ENCODE peak calls at places on chromosomes 16 and 17, in seven cellular contexts. One of them, this sample, is unnamed.
A peak's percentile ranks its signal among the peaks of the same experiment; 100 is the strongest.

GRCh38 chr16:73350707-73351452 is 303.0 kb upstream of the ZFHX3 start:
- DNase-seq in thoracic aorta: no peak
- DNase-seq in esophagus squamous epithelium: no peak
- DNase-seq in left lung: no peak
- DNase-seq in ascending aorta: no peak
- DNase-seq in upper lobe of right lung: no peak
- DNase-seq in dorsolateral prefrontal cortex: no peak
- DNase-seq in this sample: no peak

GRCh38 chr17:46991618-46992017 is 12.6 kb upstream of the RPRML start:
- DNase-seq in thoracic aorta: no peak
- DNase-seq in esophagus squamous epithelium: no peak
- DNase-seq in left lung: no peak
- DNase-seq in ascending aorta: no peak
- DNase-seq in upper lobe of right lung: no peak
- DNase-seq in dorsolateral prefrontal cortex: no peak
- DNase-seq in this sample: no peak

GRCh38 chr17:78263063-78263735 is 31.8 kb downstream of the TMEM235 start:
- DNase-seq in thoracic aorta: no peak
- DNase-seq in esophagus squamous epithelium: no peak
- DNase-seq in left lung: peak; percentile 77
- DNase-seq in ascending aorta: no peak
- DNase-seq in upper lobe of right lung: peak; percentile 74
- DNase-seq in dorsolateral prefrontal cortex: no peak
- DNase-seq in this sample: peak; percentile 90

GRCh38 chr17:42387221-42387657 is 1.0 kb downstream of the STAT3 start:
- DNase-seq in thoracic aorta: no peak
- DNase-seq in esophagus squamous epithelium: no peak
- DNase-seq in left lung: no peak
- DNase-seq in ascending aorta: peak; percentile 59
- DNase-seq in upper lobe of right lung: no peak
- DNase-seq in dorsolateral prefrontal cortex: no peak
- DNase-seq in this sample: no peak

GRCh38 chr16:69064789-69065313 is 40.6 kb upstream of the HAS3 start:
- DNase-seq in thoracic aorta: no peak
- DNase-seq in esophagus squamous epithelium: no peak
- DNase-seq in left lung: no peak
- DNase-seq in ascending aorta: no peak
- DNase-seq in upper lobe of right lung: no peak
- DNase-seq in dorsolateral prefrontal cortex: peak; percentile 43
- DNase-seq in this sample: no peak

GRCh38 chr17:4944554-4945175 is 3.7 kb downstream of the PFN1 start:
- DNase-seq in thoracic aorta: no peak
- DNase-seq in esophagus squamous epithelium: no peak
- DNase-seq in left lung: no peak
- DNase-seq in ascending aorta: no peak
- DNase-seq in upper lobe of right lung: no peak
- DNase-seq in dorsolateral prefrontal cortex: no peak
- DNase-seq in this sample: no peak

GRCh38 chr16:81585785-81586184 is 141.2 kb downstream of the CMIP start:
- DNase-seq in thoracic aorta: no peak
- DNase-seq in esophagus squamous epithelium: no peak
- DNase-seq in left lung: no peak
- DNase-seq in ascending aorta: no peak
- DNase-seq in upper lobe of right lung: no peak
- DNase-seq in dorsolateral prefrontal cortex: no peak
- DNase-seq in this sample: peak; percentile 21

GRCh38 chr16:71746442-71747046 is 22.0 kb upstream of the PHLPP2 start:
- DNase-seq in thoracic aorta: no peak
- DNase-seq in esophagus squamous epithelium: no peak
- DNase-seq in left lung: no peak
- DNase-seq in ascending aorta: no peak
- DNase-seq in upper lobe of right lung: no peak
- DNase-seq in dorsolateral prefrontal cortex: no peak
- DNase-seq in this sample: no peak

GRCh38 chr17:41322264-41322902 is 6.9 kb upstream of the KRTAP17-1 start:
- DNase-seq in thoracic aorta: no peak
- DNase-seq in esophagus squamous epithelium: no peak
- DNase-seq in left lung: no peak
- DNase-seq in ascending aorta: no peak
- DNase-seq in upper lobe of right lung: no peak
- DNase-seq in dorsolateral prefrontal cortex: no peak
- DNase-seq in this sample: no peak

GRCh38 chr16:64718481-64718880 is 403.4 kb downstream of the CDH11 start:
- DNase-seq in thoracic aorta: no peak
- DNase-seq in esophagus squamous epithelium: no peak
- DNase-seq in left lung: no peak
- DNase-seq in ascending aorta: no peak
- DNase-seq in upper lobe of right lung: no peak
- DNase-seq in dorsolateral prefrontal cortex: no peak
- DNase-seq in this sample: no peak

GRCh38 chr17:45290269-45290765 is 26.5 kb downstream of the MAP3K14 start:
- DNase-seq in thoracic aorta: no peak
- DNase-seq in esophagus squamous epithelium: no peak
- DNase-seq in left lung: no peak
- DNase-seq in ascending aorta: no peak
- DNase-seq in upper lobe of right lung: no peak
- DNase-seq in dorsolateral prefrontal cortex: no peak
- DNase-seq in this sample: no peak

GRCh38 chr17:41871789-41872188 is 6.6 kb upstream of the KLHL11 start:
- DNase-seq in thoracic aorta: no peak
- DNase-seq in esophagus squamous epithelium: no peak
- DNase-seq in left lung: no peak
- DNase-seq in ascending aorta: no peak
- DNase-seq in upper lobe of right lung: peak; percentile 39
- DNase-seq in dorsolateral prefrontal cortex: no peak
- DNase-seq in this sample: no peak

GRCh38 chr17:31373150-31374082 is 18.1 kb upstream of the RAB11FIP4 start:
- DNase-seq in thoracic aorta: no peak
- DNase-seq in esophagus squamous epithelium: no peak
- DNase-seq in left lung: no peak
- DNase-seq in ascending aorta: no peak
- DNase-seq in upper lobe of right lung: no peak
- DNase-seq in dorsolateral prefrontal cortex: no peak
- DNase-seq in this sample: no peak

GRCh38 chr16:71807905-71808592 is 585 bp downstream of the AP1G1 start:
- DNase-seq in thoracic aorta: no peak
- DNase-seq in esophagus squamous epithelium: no peak
- DNase-seq in left lung: peak; percentile 35
- DNase-seq in ascending aorta: no peak
- DNase-seq in upper lobe of right lung: no peak
- DNase-seq in dorsolateral prefrontal cortex: peak; percentile 21
- DNase-seq in this sample: no peak

GRCh38 chr16:68074850-68075249 is 10.3 kb upstream of the NFATC3 start:
- DNase-seq in thoracic aorta: no peak
- DNase-seq in esophagus squamous epithelium: peak; percentile 29
- DNase-seq in left lung: no peak
- DNase-seq in ascending aorta: no peak
- DNase-seq in upper lobe of right lung: no peak
- DNase-seq in dorsolateral prefrontal cortex: no peak
- DNase-seq in this sample: no peak

GRCh38 chr16:59905628-59906027 is 1171.5 kb upstream of the GOT2 start:
- DNase-seq in thoracic aorta: no peak
- DNase-seq in esophagus squamous epithelium: no peak
- DNase-seq in left lung: no peak
- DNase-seq in ascending aorta: no peak
- DNase-seq in upper lobe of right lung: no peak
- DNase-seq in dorsolateral prefrontal cortex: no peak
- DNase-seq in this sample: no peak
- H3K27ac ChIP-seq in thoracic aorta: no peak overlapping the region
- H3K27ac ChIP-seq in esophagus squamous epithelium: peak overlapping the region; percentile 34
- H3K27ac ChIP-seq in left lung: no peak overlapping the region
- H3K27ac ChIP-seq in ascending aorta: no peak overlapping the region
- H3K27ac ChIP-seq in upper lobe of right lung: no peak overlapping the region
- H3K27ac ChIP-seq in dorsolateral prefrontal cortex: no peak overlapping the region
- H3K27ac ChIP-seq in this sample: no peak overlapping the region

DNA sequence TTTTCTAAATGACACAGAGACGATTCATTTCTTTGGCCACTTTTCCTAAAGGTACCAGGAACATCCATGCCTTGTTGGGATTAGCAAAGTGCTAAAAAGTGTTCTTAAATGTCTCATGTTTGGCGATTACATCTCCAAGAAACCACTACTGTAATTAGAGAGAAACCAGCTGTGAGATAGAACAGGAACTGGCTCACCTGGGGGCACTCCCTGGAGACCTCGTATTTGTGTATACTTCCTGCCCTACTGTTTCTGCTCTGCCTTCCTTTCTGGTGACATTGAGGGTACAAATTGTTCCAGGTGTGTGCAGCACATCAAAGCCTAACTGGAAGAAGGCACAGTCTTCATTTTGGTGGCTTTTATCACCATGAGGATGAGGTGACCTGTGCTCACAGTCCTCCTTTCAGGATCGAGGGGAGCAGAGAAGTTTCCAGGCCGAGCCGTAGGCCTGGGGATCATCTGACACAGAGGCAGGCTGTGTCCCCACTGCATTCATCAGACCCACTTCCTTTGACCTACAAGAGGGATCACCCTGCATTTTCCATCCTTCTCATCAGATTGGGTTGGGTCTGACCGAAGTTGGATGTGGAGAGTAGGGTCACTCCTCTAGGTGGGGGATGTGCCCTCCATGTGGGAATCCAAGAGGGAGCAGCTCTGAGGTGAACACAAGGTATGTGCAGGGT is 23.7 kb downstream of the CCL4 start:
- DNase-seq in thoracic aorta: no peak
- DNase-seq in esophagus squamous epithelium: no peak
- DNase-seq in left lung: no peak
- DNase-seq in ascending aorta: no peak
- DNase-seq in upper lobe of right lung: no peak
- DNase-seq in dorsolateral prefrontal cortex: no peak
- DNase-seq in this sample: no peak
- H3K27ac ChIP-seq in thoracic aorta: no peak overlapping the region
- H3K27ac ChIP-seq in esophagus squamous epithelium: no peak overlapping the region
- H3K27ac ChIP-seq in left lung: no peak overlapping the region
- H3K27ac ChIP-seq in ascending aorta: no peak overlapping the region
- H3K27ac ChIP-seq in upper lobe of right lung: no peak overlapping the region
- H3K27ac ChIP-seq in dorsolateral prefrontal cortex: no peak overlapping the region
- H3K27ac ChIP-seq in this sample: no peak overlapping the region

DNA sequence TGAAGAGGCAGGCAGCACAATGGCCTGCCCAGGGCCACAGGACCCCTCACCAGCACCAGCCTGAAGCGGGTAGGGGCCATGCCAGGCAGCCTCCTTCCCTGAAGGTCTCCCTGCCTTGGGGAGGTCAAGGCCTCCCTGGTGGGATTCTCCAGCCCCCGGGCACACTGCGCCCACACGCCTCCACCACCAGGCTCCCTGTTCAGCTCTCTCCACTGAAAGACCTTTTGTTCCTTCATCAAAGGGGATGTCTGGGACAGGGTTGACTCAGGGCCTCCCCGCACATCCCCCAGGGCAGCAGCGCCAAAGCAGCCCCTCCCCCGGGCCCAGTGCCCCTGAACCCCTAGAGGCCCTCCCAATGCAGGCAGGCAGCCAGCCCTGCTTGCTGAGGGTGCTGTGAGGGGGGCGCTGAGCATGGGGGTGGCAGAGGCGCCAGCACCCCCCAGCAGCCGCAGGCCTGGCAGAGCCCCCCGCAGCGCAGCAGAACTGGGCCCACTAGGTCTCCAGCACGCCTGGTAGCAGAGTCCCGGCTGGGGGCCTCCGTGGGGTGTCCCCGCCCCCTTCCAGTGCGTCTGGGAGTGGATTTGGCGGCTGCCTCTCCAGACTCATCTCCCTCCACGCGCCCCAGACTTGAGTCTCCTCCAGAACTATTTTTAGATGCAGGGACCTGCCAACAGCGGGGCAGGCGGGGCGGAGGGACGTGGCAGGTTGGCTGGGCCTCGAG is 13.1 kb downstream of the BCAR1 start:
- DNase-seq in thoracic aorta: peak; percentile 62
- DNase-seq in esophagus squamous epithelium: no peak
- DNase-seq in left lung: peak; percentile 77
- DNase-seq in ascending aorta: peak; percentile 96
- DNase-seq in upper lobe of right lung: peak; percentile 79
- DNase-seq in dorsolateral prefrontal cortex: peak; percentile 83
- DNase-seq in this sample: peak; percentile 91
- H3K27ac ChIP-seq in thoracic aorta: peak overlapping the region; percentile 92
- H3K27ac ChIP-seq in esophagus squamous epithelium: peak overlapping the region; percentile 55
- H3K27ac ChIP-seq in left lung: peak overlapping the region; percentile 77
- H3K27ac ChIP-seq in ascending aorta: peak overlapping the region; percentile 94
- H3K27ac ChIP-seq in upper lobe of right lung: peak overlapping the region; percentile 66
- H3K27ac ChIP-seq in dorsolateral prefrontal cortex: peak overlapping the region; percentile 97
- H3K27ac ChIP-seq in this sample: peak overlapping the region; percentile 71

GRCh38 chr16:85436636-85437160 is 176.4 kb upstream of the GSE1 start:
- DNase-seq in thoracic aorta: no peak
- DNase-seq in esophagus squamous epithelium: no peak
- DNase-seq in left lung: no peak
- DNase-seq in ascending aorta: no peak
- DNase-seq in upper lobe of right lung: no peak
- DNase-seq in dorsolateral prefrontal cortex: no peak
- DNase-seq in this sample: no peak
- H3K27ac ChIP-seq in thoracic aorta: peak overlapping the region; percentile 50
- H3K27ac ChIP-seq in esophagus squamous epithelium: peak overlapping the region; percentile 58
- H3K27ac ChIP-seq in left lung: no peak overlapping the region
- H3K27ac ChIP-seq in ascending aorta: peak overlapping the region; percentile 71
- H3K27ac ChIP-seq in upper lobe of right lung: peak overlapping the region; percentile 42
- H3K27ac ChIP-seq in dorsolateral prefrontal cortex: no peak overlapping the region
- H3K27ac ChIP-seq in this sample: no peak overlapping the region

GRCh38 chr17:81083125-81083765 is 48.3 kb downstream of the BAIAP2 start:
- DNase-seq in thoracic aorta: no peak
- DNase-seq in esophagus squamous epithelium: no peak
- DNase-seq in left lung: peak; percentile 83
- DNase-seq in ascending aorta: no peak
- DNase-seq in upper lobe of right lung: peak; percentile 88
- DNase-seq in dorsolateral prefrontal cortex: no peak
- DNase-seq in this sample: no peak

GRCh38 chr17:81080056-81080455 is 45.1 kb downstream of the BAIAP2 start:
- DNase-seq in thoracic aorta: no peak
- DNase-seq in esophagus squamous epithelium: no peak
- DNase-seq in left lung: no peak
- DNase-seq in ascending aorta: no peak
- DNase-seq in upper lobe of right lung: no peak
- DNase-seq in dorsolateral prefrontal cortex: no peak
- DNase-seq in this sample: no peak

GRCh38 chr17:81082177-81083073 is 47.5 kb downstream of the BAIAP2 start:
- DNase-seq in thoracic aorta: no peak
- DNase-seq in esophagus squamous epithelium: no peak
- DNase-seq in left lung: peak; percentile 73
- DNase-seq in ascending aorta: no peak
- DNase-seq in upper lobe of right lung: peak; percentile 86
- DNase-seq in dorsolateral prefrontal cortex: no peak
- DNase-seq in this sample: no peak

GRCh38 chr17:81081619-81082176 is 46.7 kb downstream of the BAIAP2 start:
- DNase-seq in thoracic aorta: no peak
- DNase-seq in esophagus squamous epithelium: no peak
- DNase-seq in left lung: no peak
- DNase-seq in ascending aorta: no peak
- DNase-seq in upper lobe of right lung: no peak
- DNase-seq in dorsolateral prefrontal cortex: no peak
- DNase-seq in this sample: no peak

DNA sequence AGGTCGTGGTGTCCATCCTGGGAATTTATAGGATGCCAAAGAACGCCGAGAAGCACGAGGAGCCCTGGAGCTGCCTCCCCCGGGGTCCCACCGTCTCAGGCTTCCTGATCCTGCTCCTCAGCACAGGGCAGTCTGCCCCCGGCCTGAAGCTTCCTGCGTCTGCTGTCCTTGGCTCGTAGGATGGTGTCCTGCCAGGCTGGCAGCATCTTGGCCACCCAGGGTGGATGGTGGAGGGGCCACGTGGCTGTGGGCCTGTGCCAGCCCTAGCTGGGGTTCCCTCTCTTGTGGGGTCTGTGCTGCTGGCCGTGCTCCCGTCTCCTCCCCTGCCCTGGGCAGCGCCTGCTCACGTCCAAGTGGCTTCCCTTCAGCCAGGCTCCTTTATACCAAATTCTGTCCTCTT is 46.3 kb downstream of the BAIAP2 start:
- DNase-seq in thoracic aorta: no peak
- DNase-seq in esophagus squamous epithelium: no peak
- DNase-seq in left lung: no peak
- DNase-seq in ascending aorta: no peak
- DNase-seq in upper lobe of right lung: no peak
- DNase-seq in dorsolateral prefrontal cortex: no peak
- DNase-seq in this sample: no peak
- H3K27ac ChIP-seq in thoracic aorta: no peak overlapping the region
- H3K27ac ChIP-seq in esophagus squamous epithelium: peak overlapping the region; percentile 80
- H3K27ac ChIP-seq in left lung: no peak overlapping the region
- H3K27ac ChIP-seq in ascending aorta: no peak overlapping the region
- H3K27ac ChIP-seq in upper lobe of right lung: peak overlapping the region; percentile 79
- H3K27ac ChIP-seq in dorsolateral prefrontal cortex: peak overlapping the region; percentile 9
- H3K27ac ChIP-seq in this sample: no peak overlapping the region